ENCODE peak calls at places on chromosome X, in eight cellular contexts. One of them, this sample, is unnamed.

GRCh38 chrX:74420194-74421035 is 878 bp upstream of the SLC16A2 start:
- DNase-seq in PC-9: peak; percentile 34
- DNase-seq in body of pancreas: peak; percentile 71
- DNase-seq in left ventricle myocardium inferior: peak; percentile 75
- DNase-seq in AG10803: peak; percentile 76
- DNase-seq in GM13976: no peak
- DNase-seq in glutamatergic neuron: peak; percentile 57
- DNase-seq in cardiac fibroblast: peak; percentile 79
- DNase-seq in this sample: peak; percentile 93

GRCh38 chrX:45986971-45987370 is 558.2 kb downstream of the ZNF674 start:
- DNase-seq in PC-9: no peak
- DNase-seq in body of pancreas: no peak
- DNase-seq in left ventricle myocardium inferior: no peak
- DNase-seq in AG10803: peak; percentile 7
- DNase-seq in GM13976: no peak
- DNase-seq in glutamatergic neuron: no peak
- DNase-seq in cardiac fibroblast: peak; percentile 10
- DNase-seq in this sample: peak; percentile 69

GRCh38 chrX:1903380-1903935 is 288.6 kb downstream of the ASMT start:
- DNase-seq in PC-9: peak; percentile 49
- DNase-seq in body of pancreas: no peak
- DNase-seq in left ventricle myocardium inferior: no peak
- DNase-seq in AG10803: peak; percentile 48
- DNase-seq in GM13976: no peak
- DNase-seq in glutamatergic neuron: no peak
- DNase-seq in cardiac fibroblast: peak; percentile 32
- DNase-seq in this sample: peak; percentile 81

GRCh38 chrX:78652971-78653822 is 5.9 kb downstream of the RTL3 start:
- DNase-seq in PC-9: peak; percentile 40
- DNase-seq in body of pancreas: peak; percentile 2
- DNase-seq in left ventricle myocardium inferior: no peak
- DNase-seq in AG10803: peak; percentile 80
- DNase-seq in GM13976: no peak
- DNase-seq in glutamatergic neuron: no peak
- DNase-seq in cardiac fibroblast: peak; percentile 77
- DNase-seq in this sample: peak; percentile 56

GRCh38 chrX:105219454-105220401 is 766 bp downstream of the TEX13A start:
- DNase-seq in PC-9: no peak
- DNase-seq in body of pancreas: no peak
- DNase-seq in left ventricle myocardium inferior: no peak
- DNase-seq in AG10803: no peak
- DNase-seq in GM13976: no peak
- DNase-seq in glutamatergic neuron: no peak
- DNase-seq in cardiac fibroblast: no peak
- DNase-seq in this sample: no peak

GRCh38 chrX:151151668-151152267 is 24.6 kb upstream of the GPR50 start:
- DNase-seq in PC-9: peak; percentile 46
- DNase-seq in body of pancreas: peak; percentile 40
- DNase-seq in left ventricle myocardium inferior: no peak
- DNase-seq in AG10803: peak; percentile 50
- DNase-seq in GM13976: peak; percentile 35
- DNase-seq in glutamatergic neuron: no peak
- DNase-seq in cardiac fibroblast: peak; percentile 66
- DNase-seq in this sample: no peak

GRCh38 chrX:139077303-139078131 is 366.0 kb upstream of the FGF13 start:
- DNase-seq in PC-9: peak; percentile 84
- DNase-seq in body of pancreas: no peak
- DNase-seq in left ventricle myocardium inferior: no peak
- DNase-seq in AG10803: peak; percentile 79
- DNase-seq in GM13976: no peak
- DNase-seq in glutamatergic neuron: no peak
- DNase-seq in cardiac fibroblast: peak; percentile 2
- DNase-seq in this sample: no peak

GRCh38 chrX:53237056-53237455 is 12.0 kb upstream of the KDM5C start:
- DNase-seq in PC-9: no peak
- DNase-seq in body of pancreas: no peak
- DNase-seq in left ventricle myocardium inferior: no peak
- DNase-seq in AG10803: no peak
- DNase-seq in GM13976: no peak
- DNase-seq in glutamatergic neuron: no peak
- DNase-seq in cardiac fibroblast: no peak
- DNase-seq in this sample: no peak

GRCh38 chrX:111098874-111099273 is 2.9 kb downstream of the PAK3 start:
- DNase-seq in PC-9: no peak
- DNase-seq in body of pancreas: peak; percentile 59
- DNase-seq in left ventricle myocardium inferior: no peak
- DNase-seq in AG10803: no peak
- DNase-seq in GM13976: peak; percentile 68
- DNase-seq in glutamatergic neuron: peak; percentile 70
- DNase-seq in cardiac fibroblast: peak; percentile 16
- DNase-seq in this sample: peak; percentile 85

GRCh38 chrX:111101580-111101979 is 5.6 kb downstream of the PAK3 start:
- DNase-seq in PC-9: no peak
- DNase-seq in body of pancreas: no peak
- DNase-seq in left ventricle myocardium inferior: no peak
- DNase-seq in AG10803: no peak
- DNase-seq in GM13976: no peak
- DNase-seq in glutamatergic neuron: no peak
- DNase-seq in cardiac fibroblast: no peak
- DNase-seq in this sample: no peak

GRCh38 chrX:111103246-111103645 is 7.3 kb downstream of the PAK3 start:
- DNase-seq in PC-9: no peak
- DNase-seq in body of pancreas: no peak
- DNase-seq in left ventricle myocardium inferior: no peak
- DNase-seq in AG10803: no peak
- DNase-seq in GM13976: no peak
- DNase-seq in glutamatergic neuron: no peak
- DNase-seq in cardiac fibroblast: no peak
- DNase-seq in this sample: no peak

GRCh38 chrX:111102636-111103035 is 6.6 kb downstream of the PAK3 start:
- DNase-seq in PC-9: no peak
- DNase-seq in body of pancreas: no peak
- DNase-seq in left ventricle myocardium inferior: no peak
- DNase-seq in AG10803: no peak
- DNase-seq in GM13976: no peak
- DNase-seq in glutamatergic neuron: no peak
- DNase-seq in cardiac fibroblast: no peak
- DNase-seq in this sample: no peak

GRCh38 chrX:111100191-111100590 is 4.2 kb downstream of the PAK3 start:
- DNase-seq in PC-9: no peak
- DNase-seq in body of pancreas: no peak
- DNase-seq in left ventricle myocardium inferior: no peak
- DNase-seq in AG10803: peak; percentile 37
- DNase-seq in GM13976: peak; percentile 57
- DNase-seq in glutamatergic neuron: peak; percentile 29
- DNase-seq in cardiac fibroblast: peak; percentile 39
- DNase-seq in this sample: peak; percentile 95
- TF ChIP-seq CTCF in PC-9: peak; percentile 69
- TF ChIP-seq CTCF in body of pancreas: peak; percentile 43
- TF ChIP-seq CTCF in left ventricle myocardium inferior: peak; percentile 28
- TF ChIP-seq CTCF in AG10803: peak; percentile 56
- TF ChIP-seq CTCF in GM13976: no peak
- TF ChIP-seq CTCF in glutamatergic neuron: peak; percentile 42
- TF ChIP-seq CTCF in cardiac fibroblast: peak; percentile 28
- TF ChIP-seq CTCF in this sample: peak; percentile 58

GRCh38 chrX:30261012-30261411 is 14.1 kb downstream of the MAGEB1 start:
- DNase-seq in PC-9: no peak
- DNase-seq in body of pancreas: no peak
- DNase-seq in left ventricle myocardium inferior: no peak
- DNase-seq in AG10803: no peak
- DNase-seq in GM13976: no peak
- DNase-seq in glutamatergic neuron: no peak
- DNase-seq in cardiac fibroblast: no peak
- DNase-seq in this sample: no peak
- TF ChIP-seq CTCF in PC-9: no peak
- TF ChIP-seq CTCF in body of pancreas: no peak
- TF ChIP-seq CTCF in left ventricle myocardium inferior: no peak
- TF ChIP-seq CTCF in AG10803: no peak
- TF ChIP-seq CTCF in GM13976: no peak
- TF ChIP-seq CTCF in glutamatergic neuron: no peak
- TF ChIP-seq CTCF in cardiac fibroblast: no peak
- TF ChIP-seq CTCF in this sample: no peak

GRCh38 chrX:29043751-29044150 is 456.5 kb downstream of the IL1RAPL1 start:
- DNase-seq in PC-9: no peak
- DNase-seq in body of pancreas: no peak
- DNase-seq in left ventricle myocardium inferior: no peak
- DNase-seq in AG10803: no peak
- DNase-seq in GM13976: no peak
- DNase-seq in glutamatergic neuron: no peak
- DNase-seq in cardiac fibroblast: no peak
- DNase-seq in this sample: no peak

GRCh38 chrX:29039501-29039900 is 452.3 kb downstream of the IL1RAPL1 start:
- DNase-seq in PC-9: no peak
- DNase-seq in body of pancreas: no peak
- DNase-seq in left ventricle myocardium inferior: no peak
- DNase-seq in AG10803: no peak
- DNase-seq in GM13976: no peak
- DNase-seq in glutamatergic neuron: no peak
- DNase-seq in cardiac fibroblast: no peak
- DNase-seq in this sample: no peak

GRCh38 chrX:29040160-29040559 is 452.9 kb downstream of the IL1RAPL1 start:
- DNase-seq in PC-9: no peak
- DNase-seq in body of pancreas: no peak
- DNase-seq in left ventricle myocardium inferior: no peak
- DNase-seq in AG10803: no peak
- DNase-seq in GM13976: no peak
- DNase-seq in glutamatergic neuron: no peak
- DNase-seq in cardiac fibroblast: no peak
- DNase-seq in this sample: no peak

GRCh38 chrX:29042341-29042740 is 455.1 kb downstream of the IL1RAPL1 start:
- DNase-seq in PC-9: no peak
- DNase-seq in body of pancreas: no peak
- DNase-seq in left ventricle myocardium inferior: no peak
- DNase-seq in AG10803: no peak
- DNase-seq in GM13976: no peak
- DNase-seq in glutamatergic neuron: no peak
- DNase-seq in cardiac fibroblast: no peak
- DNase-seq in this sample: no peak

GRCh38 chrX:29044802-29045201 is 457.6 kb downstream of the IL1RAPL1 start:
- DNase-seq in PC-9: no peak
- DNase-seq in body of pancreas: no peak
- DNase-seq in left ventricle myocardium inferior: no peak
- DNase-seq in AG10803: no peak
- DNase-seq in GM13976: no peak
- DNase-seq in glutamatergic neuron: no peak
- DNase-seq in cardiac fibroblast: peak; percentile 39
- DNase-seq in this sample: no peak
- TF ChIP-seq CTCF in PC-9: no peak
- TF ChIP-seq CTCF in body of pancreas: no peak
- TF ChIP-seq CTCF in left ventricle myocardium inferior: peak; percentile 20
- TF ChIP-seq CTCF in AG10803: no peak
- TF ChIP-seq CTCF in GM13976: no peak
- TF ChIP-seq CTCF in glutamatergic neuron: no peak
- TF ChIP-seq CTCF in cardiac fibroblast: peak; percentile 28
- TF ChIP-seq CTCF in this sample: no peak

GRCh38 chrX:37060999-37061398 is 52.8 kb downstream of the FAM47C start:
- DNase-seq in PC-9: peak; percentile 46
- DNase-seq in body of pancreas: peak; percentile 7
- DNase-seq in left ventricle myocardium inferior: no peak
- DNase-seq in AG10803: peak; percentile 17
- DNase-seq in GM13976: peak; percentile 12
- DNase-seq in glutamatergic neuron: no peak
- DNase-seq in cardiac fibroblast: peak; percentile 55
- DNase-seq in this sample: no peak
- TF ChIP-seq CTCF in PC-9: peak; percentile 71
- TF ChIP-seq CTCF in body of pancreas: peak; percentile 50
- TF ChIP-seq CTCF in left ventricle myocardium inferior: peak; percentile 53
- TF ChIP-seq CTCF in AG10803: peak; percentile 55
- TF ChIP-seq CTCF in GM13976: peak; percentile 50
- TF ChIP-seq CTCF in glutamatergic neuron: peak; percentile 44
- TF ChIP-seq CTCF in cardiac fibroblast: peak; percentile 51
- TF ChIP-seq CTCF in this sample: peak; percentile 53

DNA sequence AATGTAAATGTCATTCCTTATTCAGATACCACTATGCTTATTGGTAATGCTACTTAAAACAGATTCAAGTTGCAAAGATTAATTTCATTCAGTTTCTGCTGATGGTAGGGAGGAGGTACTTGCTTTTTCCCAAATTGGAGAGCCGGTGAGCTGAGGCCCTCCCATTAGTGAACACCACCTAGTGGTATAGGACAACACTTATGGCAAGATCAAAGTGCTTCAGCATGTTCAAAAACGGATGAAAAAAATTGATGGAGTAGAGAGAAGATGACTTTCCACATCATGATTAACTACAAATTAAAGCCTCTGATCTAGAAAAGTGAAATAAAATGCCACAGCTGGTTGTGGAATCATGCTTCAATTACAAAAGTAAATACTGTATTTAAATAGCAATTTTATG is 112.9 kb downstream of the MBNL3 start:
- DNase-seq in PC-9: no peak
- DNase-seq in body of pancreas: no peak
- DNase-seq in left ventricle myocardium inferior: no peak
- DNase-seq in AG10803: no peak
- DNase-seq in GM13976: no peak
- DNase-seq in glutamatergic neuron: no peak
- DNase-seq in cardiac fibroblast: no peak
- DNase-seq in this sample: no peak
- TF ChIP-seq CTCF in PC-9: peak; percentile 31
- TF ChIP-seq CTCF in body of pancreas: no peak
- TF ChIP-seq CTCF in left ventricle myocardium inferior: no peak
- TF ChIP-seq CTCF in AG10803: peak; percentile 11
- TF ChIP-seq CTCF in GM13976: no peak
- TF ChIP-seq CTCF in glutamatergic neuron: peak; percentile 27
- TF ChIP-seq CTCF in cardiac fibroblast: peak; percentile 24
- TF ChIP-seq CTCF in this sample: peak; percentile 33

GRCh38 chrX:28794751-28795150 is 207.5 kb downstream of the IL1RAPL1 start:
- DNase-seq in PC-9: no peak
- DNase-seq in body of pancreas: no peak
- DNase-seq in left ventricle myocardium inferior: no peak
- DNase-seq in AG10803: no peak
- DNase-seq in GM13976: no peak
- DNase-seq in glutamatergic neuron: no peak
- DNase-seq in cardiac fibroblast: no peak
- DNase-seq in this sample: no peak
- TF ChIP-seq CTCF in PC-9: no peak
- TF ChIP-seq CTCF in body of pancreas: no peak
- TF ChIP-seq CTCF in left ventricle myocardium inferior: no peak
- TF ChIP-seq CTCF in AG10803: no peak
- TF ChIP-seq CTCF in GM13976: no peak
- TF ChIP-seq CTCF in glutamatergic neuron: no peak
- TF ChIP-seq CTCF in cardiac fibroblast: no peak
- TF ChIP-seq CTCF in this sample: no peak

GRCh38 chrX:37407736-37408135 is 58.6 kb downstream of the PRRG1 start:
- DNase-seq in PC-9: no peak
- DNase-seq in body of pancreas: no peak
- DNase-seq in left ventricle myocardium inferior: no peak
- DNase-seq in AG10803: no peak
- DNase-seq in GM13976: no peak
- DNase-seq in glutamatergic neuron: no peak
- DNase-seq in cardiac fibroblast: no peak
- DNase-seq in this sample: no peak
- TF ChIP-seq CTCF in PC-9: no peak
- TF ChIP-seq CTCF in body of pancreas: no peak
- TF ChIP-seq CTCF in left ventricle myocardium inferior: no peak
- TF ChIP-seq CTCF in AG10803: no peak
- TF ChIP-seq CTCF in GM13976: no peak
- TF ChIP-seq CTCF in glutamatergic neuron: no peak
- TF ChIP-seq CTCF in cardiac fibroblast: no peak
- TF ChIP-seq CTCF in this sample: no peak

GRCh38 chrX:16826207-16826606 is 39.9 kb downstream of the TXLNG start:
- DNase-seq in PC-9: peak; percentile 46
- DNase-seq in body of pancreas: no peak
- DNase-seq in left ventricle myocardium inferior: no peak
- DNase-seq in AG10803: peak; percentile 58
- DNase-seq in GM13976: peak; percentile 32
- DNase-seq in glutamatergic neuron: no peak
- DNase-seq in cardiac fibroblast: peak; percentile 63
- DNase-seq in this sample: no peak
- TF ChIP-seq CTCF in PC-9: peak; percentile 67
- TF ChIP-seq CTCF in body of pancreas: peak; percentile 61
- TF ChIP-seq CTCF in left ventricle myocardium inferior: peak; percentile 55
- TF ChIP-seq CTCF in AG10803: peak; percentile 54
- TF ChIP-seq CTCF in GM13976: peak; percentile 42
- TF ChIP-seq CTCF in glutamatergic neuron: peak; percentile 30
- TF ChIP-seq CTCF in cardiac fibroblast: peak; percentile 29
- TF ChIP-seq CTCF in this sample: peak; percentile 68